ENCODE peak calls at places on chromosomes 13 and 19, in five cellular contexts. X, W, L, C and Y are unnamed samples.

GRCh38 chr13:51731759-51732158 is 72.2 kb downstream of the DHRS12 start:
- DNase-seq in X (no peak), W (no peak), L (no peak), C (peak), Y (no peak)

GRCh38 chr13:74825170-74825948 is 656.6 kb downstream of the TBC1D4 start:
- DNase-seq in X (no peak), W (no peak), L (peak), C (peak), Y (no peak)

GRCh38 chr13:102440259-102440936 is 38.5 kb upstream of the FGF14 start:
- DNase-seq in X (no peak), W (no peak), L (no peak), C (no peak), Y (no peak)

GRCh38 chr19:31357315-31357673 is 8.1 kb upstream of the TSHZ3 start:
- DNase-seq in X (no peak), W (no peak), L (no peak), C (no peak), Y (no peak)

GRCh38 chr13:96500953-96501352 is 411.0 kb downstream of the HS6ST3 start:
- DNase-seq in X (no peak), W (no peak), L (no peak), C (no peak), Y (no peak)

GRCh38 chr13:77168232-77168631 is 141.3 kb upstream of the FBXL3 start:
- DNase-seq in X (no peak), W (no peak), L (no peak), C (no peak), Y (no peak)

GRCh38 chr19:1953037-1953436 is 12.1 kb downstream of the CSNK1G2 start:
- DNase-seq in X (no peak), W (no peak), L (no peak), C (no peak), Y (no peak)

GRCh38 chr19:16319466-16319865 is 5.2 kb upstream of the KLF2 start:
- DNase-seq in X (no peak), W (no peak), L (no peak), C (peak), Y (no peak)

GRCh38 chr19:10271543-10272086 is 695 bp downstream of the ICAM1 start:
- DNase-seq in X (no peak), W (no peak), L (no peak), C (no peak), Y (no peak)

GRCh38 chr19:10268077-10268476 is 2.8 kb upstream of the ICAM1 start:
- DNase-seq in X (no peak), W (no peak), L (no peak), C (no peak), Y (no peak)

GRCh38 chr19:10270180-10270615 is 722 bp upstream of the ICAM1 start:
- DNase-seq in X (peak), W (peak), L (no peak), C (no peak), Y (no peak)

GRCh38 chr19:10269333-10270179 is 1.4 kb upstream of the ICAM1 start:
- DNase-seq in X (peak), W (peak), L (no peak), C (peak), Y (peak)

GRCh38 chr19:10270616-10271394 is at the start of gene ICAM1:
- DNase-seq in X (peak), W (peak), L (peak), C (peak), Y (no peak)
- H3K27ac ChIP-seq in X (peak), W (peak), L (no peak), C (no peak), Y (peak)

GRCh38 chr13:99258210-99258860 is at the start of gene GPR18:
- DNase-seq in X (no peak), W (no peak), L (no peak), C (peak), Y (no peak)

GRCh38 chr13:99257291-99257690 is 888 bp downstream of the GPR18 start:
- DNase-seq in X (no peak), W (no peak), L (no peak), C (no peak), Y (no peak)

GRCh38 chr13:99256283-99256682 is 1.9 kb downstream of the GPR18 start:
- DNase-seq in X (no peak), W (no peak), L (no peak), C (no peak), Y (no peak)

GRCh38 chr13:99255241-99255640 is 2.9 kb downstream of the GPR18 start:
- DNase-seq in X (no peak), W (no peak), L (no peak), C (no peak), Y (no peak)

GRCh38 chr13:99256709-99257108 is 1.5 kb downstream of the GPR18 start:
- DNase-seq in X (no peak), W (no peak), L (peak), C (peak), Y (no peak)
- H3K27ac ChIP-seq in X (no peak), W (peak), L (no peak), C (no peak), Y (no peak)

GRCh38 chr13:59701261-59701660 is 462.5 kb downstream of the DIAPH3 start:
- DNase-seq in X (no peak), W (no peak), L (no peak), C (no peak), Y (no peak)
- H3K27ac ChIP-seq in X (no peak), W (no peak), L (no peak), C (no peak), Y (no peak)

DNA sequence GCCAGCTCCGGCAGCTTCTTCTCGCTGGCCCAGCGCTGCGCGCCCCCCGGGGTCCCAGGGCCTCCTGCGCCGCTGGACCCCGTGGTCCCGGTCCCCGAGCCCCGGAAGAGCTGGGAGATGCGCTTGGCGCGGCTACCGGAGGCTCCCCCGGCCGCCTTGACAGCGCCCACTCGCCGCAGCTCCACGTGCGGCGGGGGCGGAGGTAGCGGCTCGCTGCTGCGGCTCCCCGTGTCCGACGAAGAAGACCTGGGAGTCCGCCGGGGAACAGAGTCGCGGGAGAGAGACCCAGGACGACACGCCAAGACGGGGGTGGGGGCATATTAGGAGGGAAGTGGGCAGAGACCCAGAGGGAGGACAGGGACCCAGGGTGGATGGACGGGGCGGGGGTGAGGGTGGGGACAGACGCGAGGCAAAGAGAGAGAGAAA is 997 bp downstream of the RASIP1 start:
- DNase-seq in X (no peak), W (no peak), L (no peak), C (no peak), Y (no peak)
- H3K27ac ChIP-seq in X (peak), W (peak), L (no peak), C (no peak), Y (peak)